ENCODE peak calls at places on chromosomes 6 and 20, in four cellular contexts. One of them, this sample, is unnamed. For H3K9me2, the result is how much of the 10 kb centered on the place peaks cover.

GRCh38 chr6:39003072-39003471 is 45.5 kb upstream of the GLP1R start:
- DNase-seq in GM23248: no peak
- DNase-seq in GM23338: peak
- DNase-seq in OCI-LY7: no peak
- DNase-seq in this sample: peak

GRCh38 chr20:58721951-58722371 is 29.4 kb downstream of the NPEPL1 start:
- DNase-seq in GM23248: no peak
- DNase-seq in GM23338: no peak
- DNase-seq in OCI-LY7: no peak
- DNase-seq in this sample: no peak

GRCh38 chr6:43953794-43954310 is 173.4 kb downstream of the MRPL14 start:
- DNase-seq in GM23248: peak
- DNase-seq in GM23338: peak
- DNase-seq in OCI-LY7: no peak
- DNase-seq in this sample: no peak

GRCh38 chr6:80338201-80338836 is 231.8 kb downstream of the BCKDHB start:
- DNase-seq in GM23248: no peak
- DNase-seq in GM23338: peak
- DNase-seq in OCI-LY7: peak
- DNase-seq in this sample: peak

GRCh38 chr6:150544793-150545192 is 54.9 kb upstream of the PLEKHG1 start:
- DNase-seq in GM23248: no peak
- DNase-seq in GM23338: no peak
- DNase-seq in OCI-LY7: no peak
- DNase-seq in this sample: no peak

GRCh38 chr6:76026101-76026500 is 46.4 kb downstream of the IMPG1 start:
- DNase-seq in GM23248: no peak
- DNase-seq in GM23338: peak
- DNase-seq in OCI-LY7: no peak
- DNase-seq in this sample: no peak

GRCh38 chr6:54621285-54621684 is 225.3 kb upstream of the FAM83B start:
- DNase-seq in GM23248: peak
- DNase-seq in GM23338: peak
- DNase-seq in OCI-LY7: no peak
- DNase-seq in this sample: peak

GRCh38 chr6:74249658-74250057 is 553.7 kb downstream of the CD109 start:
- DNase-seq in GM23248: peak
- DNase-seq in GM23338: no peak
- DNase-seq in OCI-LY7: no peak
- DNase-seq in this sample: no peak

GRCh38 chr6:105179244-105180065 is at the start of gene POPDC3:
- DNase-seq in GM23248: peak
- DNase-seq in GM23338: peak
- DNase-seq in OCI-LY7: no peak
- DNase-seq in this sample: no peak

GRCh38 chr20:38373231-38373867 is 27.1 kb downstream of the LBP start:
- DNase-seq in GM23248: no peak
- DNase-seq in GM23338: no peak
- DNase-seq in OCI-LY7: no peak
- DNase-seq in this sample: no peak

GRCh38 chr20:48335421-48336090 is 492.2 kb downstream of the PREX1 start:
- DNase-seq in GM23248: no peak
- DNase-seq in GM23338: no peak
- DNase-seq in OCI-LY7: no peak
- DNase-seq in this sample: no peak

GRCh38 chr6:26520088-26520839 is 17.9 kb upstream of the HMGN4 start:
- DNase-seq in GM23248: peak
- DNase-seq in GM23338: no peak
- DNase-seq in OCI-LY7: no peak
- DNase-seq in this sample: no peak

GRCh38 chr6:151276112-151276745 is 36.5 kb downstream of the AKAP12 start:
- DNase-seq in GM23248: peak
- DNase-seq in GM23338: no peak
- DNase-seq in OCI-LY7: no peak
- DNase-seq in this sample: no peak

GRCh38 chr20:13008761-13009681 is at the start of gene SPTLC3:
- DNase-seq in GM23248: peak
- DNase-seq in GM23338: peak
- DNase-seq in OCI-LY7: peak
- DNase-seq in this sample: no peak

GRCh38 chr6:85747093-85747492 is 104.4 kb upstream of the SYNCRIP start:
- DNase-seq in GM23248: peak
- DNase-seq in GM23338: no peak
- DNase-seq in OCI-LY7: no peak
- DNase-seq in this sample: no peak

GRCh38 chr20:33568378-33569289 is 78.7 kb downstream of the CBFA2T2 start:
- DNase-seq in GM23248: peak
- DNase-seq in GM23338: peak
- DNase-seq in OCI-LY7: peak
- DNase-seq in this sample: peak

GRCh38 chr6:684831-685636 is 7.9 kb downstream of the EXOC2 start:
- DNase-seq in GM23248: peak
- DNase-seq in GM23338: no peak
- DNase-seq in OCI-LY7: no peak
- DNase-seq in this sample: peak

GRCh38 chr20:38569747-38570519 is 11.1 kb upstream of the ADIG start:
- DNase-seq in GM23248: no peak
- DNase-seq in GM23338: no peak
- DNase-seq in OCI-LY7: no peak
- DNase-seq in this sample: no peak

GRCh38 chr6:1893470-1894130 is 283.9 kb downstream of the FOXC1 start:
- DNase-seq in GM23248: no peak
- DNase-seq in GM23338: peak
- DNase-seq in OCI-LY7: no peak
- DNase-seq in this sample: no peak

GRCh38 chr6:42627674-42628073 is 63.8 kb downstream of the UBR2 start:
- DNase-seq in GM23248: peak
- DNase-seq in GM23338: no peak
- DNase-seq in OCI-LY7: no peak
- DNase-seq in this sample: no peak

DNA sequence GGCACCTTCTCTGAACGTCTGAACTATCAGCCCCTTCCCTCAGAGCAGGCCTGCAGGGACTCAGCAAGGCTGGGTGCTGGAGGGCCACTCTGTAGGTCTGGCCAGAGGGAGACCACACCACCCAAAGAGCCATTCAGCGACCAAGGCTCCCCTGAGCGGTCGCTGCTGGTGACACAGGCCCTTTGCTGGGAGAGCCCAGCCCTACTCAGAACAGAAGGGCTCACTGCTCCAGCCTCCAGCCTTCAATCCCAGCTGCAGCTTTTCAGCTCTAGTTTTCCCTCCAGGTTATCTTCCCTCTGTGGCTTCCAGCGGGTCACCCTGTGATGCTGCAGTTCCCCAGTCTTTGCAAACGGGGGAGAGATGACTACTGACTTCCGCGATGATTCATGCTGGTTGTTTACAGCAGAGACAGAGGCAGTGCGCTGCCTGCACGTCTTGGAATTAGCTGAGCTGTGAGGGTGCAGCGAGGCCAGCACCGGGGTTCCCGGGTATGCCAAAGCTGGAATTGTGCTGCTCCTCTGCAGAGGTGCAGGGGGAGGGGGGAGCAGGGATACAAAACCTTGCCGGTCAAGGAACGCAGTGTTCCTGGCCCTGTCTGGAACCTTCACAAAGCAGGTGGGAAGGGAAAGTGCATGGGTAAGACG is 161.4 kb downstream of the LY86 start:
- DNase-seq in GM23248: peak
- DNase-seq in GM23338: peak
- DNase-seq in OCI-LY7: no peak
- DNase-seq in this sample: no peak
- H3K4me3 ChIP-seq in GM23248: peak
- H3K4me3 ChIP-seq in GM23338: no peak
- H3K4me3 ChIP-seq in OCI-LY7: no peak
- H3K4me3 ChIP-seq in this sample: no peak

DNA sequence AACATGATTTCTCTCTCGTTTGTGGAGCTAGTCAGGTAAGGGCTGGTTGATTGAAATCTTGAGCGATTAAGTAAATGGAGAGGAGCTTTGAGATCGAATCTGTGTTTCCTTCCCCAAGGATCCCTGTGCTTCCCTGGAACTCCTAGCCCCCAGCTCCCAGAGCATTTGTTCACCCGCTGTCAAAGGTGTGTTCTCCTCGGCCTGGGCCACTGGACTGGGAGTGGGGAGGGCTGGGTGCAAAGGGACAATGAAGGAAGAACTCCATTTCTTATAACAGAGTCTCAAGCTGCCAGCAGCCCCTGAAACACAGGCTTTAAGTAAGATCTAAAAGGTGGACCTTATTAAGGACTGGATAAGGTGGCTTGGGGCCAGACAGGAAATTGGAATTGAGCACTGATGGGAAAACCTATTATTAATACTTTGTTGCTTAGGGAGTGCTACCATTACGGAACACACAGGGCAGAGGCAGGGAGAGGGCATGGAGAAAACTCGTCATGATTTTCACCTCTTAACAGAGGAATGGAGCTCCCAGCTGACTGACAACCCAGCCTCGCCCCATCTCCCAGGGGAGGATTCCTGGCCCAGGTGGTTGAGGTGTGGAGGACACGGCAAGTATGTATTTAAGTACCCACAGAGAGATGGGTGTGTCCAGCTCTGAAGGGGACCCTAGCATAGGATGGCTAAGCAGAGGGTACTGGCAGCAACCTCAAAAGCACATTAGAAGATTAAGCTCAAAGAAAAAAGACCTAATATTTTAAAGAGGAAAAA is 261.7 kb upstream of the MOCS1 start:
- DNase-seq in GM23248: no peak
- DNase-seq in GM23338: no peak
- DNase-seq in OCI-LY7: no peak
- DNase-seq in this sample: no peak
- H3K9me2 ChIP-seq in GM23248: under half
- H3K9me2 ChIP-seq in GM23338: under half
- H3K9me2 ChIP-seq in OCI-LY7: under half
- H3K9me2 ChIP-seq in this sample: under half

GRCh38 chr20:31684153-31685003 is 38.3 kb downstream of the BCL2L1 start:
- DNase-seq in GM23248: no peak
- DNase-seq in GM23338: no peak
- DNase-seq in OCI-LY7: peak
- DNase-seq in this sample: peak

GRCh38 chr20:31682927-31683326 is 39.7 kb downstream of the BCL2L1 start:
- DNase-seq in GM23248: no peak
- DNase-seq in GM23338: no peak
- DNase-seq in OCI-LY7: no peak
- DNase-seq in this sample: no peak

GRCh38 chr20:31689141-31689540 is 33.5 kb downstream of the BCL2L1 start:
- DNase-seq in GM23248: no peak
- DNase-seq in GM23338: no peak
- DNase-seq in OCI-LY7: no peak
- DNase-seq in this sample: no peak

GRCh38 chr20:31687777-31688176 is 34.9 kb downstream of the BCL2L1 start:
- DNase-seq in GM23248: no peak
- DNase-seq in GM23338: no peak
- DNase-seq in OCI-LY7: no peak
- DNase-seq in this sample: no peak

DNA sequence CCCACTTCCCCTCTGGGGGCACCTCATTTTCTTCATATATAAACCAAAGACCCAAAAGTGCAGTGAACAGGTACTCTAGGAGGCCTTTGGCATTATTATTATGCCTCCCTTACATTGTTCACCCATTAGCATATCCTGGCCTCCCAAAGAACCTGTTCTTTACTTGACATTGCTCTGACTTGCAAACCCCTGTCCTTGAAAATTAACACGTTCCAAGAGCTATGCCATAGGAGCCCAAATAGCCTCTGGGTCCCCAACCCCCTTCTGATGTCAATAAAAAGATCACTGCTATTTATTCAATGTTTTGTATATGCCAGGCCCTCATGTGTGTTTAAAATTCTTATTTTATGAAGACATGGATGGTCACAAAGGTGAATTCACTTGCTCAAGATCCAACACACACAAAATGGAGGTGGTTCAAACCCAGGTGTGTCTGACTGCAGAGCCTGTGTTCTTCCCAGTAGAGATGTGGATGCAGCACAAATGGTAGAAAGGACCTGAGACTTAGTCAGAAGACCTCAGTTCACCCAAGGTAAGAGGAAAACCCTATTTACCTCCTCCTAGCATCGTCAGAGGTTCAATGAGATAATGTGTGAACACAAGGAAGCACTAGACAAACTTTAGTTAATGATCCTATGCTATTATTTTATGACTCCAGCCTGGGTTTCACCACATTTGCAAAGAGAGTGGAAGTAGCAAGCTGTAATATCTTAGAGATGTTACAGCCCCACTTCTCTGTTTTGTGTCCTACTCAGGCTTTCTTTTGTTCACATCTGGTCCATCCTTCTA is 36.6 kb downstream of the BCL2L1 start:
- DNase-seq in GM23248: no peak
- DNase-seq in GM23338: no peak
- DNase-seq in OCI-LY7: no peak
- DNase-seq in this sample: peak
- H3K4me3 ChIP-seq in GM23248: no peak
- H3K4me3 ChIP-seq in GM23338: no peak
- H3K4me3 ChIP-seq in OCI-LY7: peak
- H3K4me3 ChIP-seq in this sample: peak

DNA sequence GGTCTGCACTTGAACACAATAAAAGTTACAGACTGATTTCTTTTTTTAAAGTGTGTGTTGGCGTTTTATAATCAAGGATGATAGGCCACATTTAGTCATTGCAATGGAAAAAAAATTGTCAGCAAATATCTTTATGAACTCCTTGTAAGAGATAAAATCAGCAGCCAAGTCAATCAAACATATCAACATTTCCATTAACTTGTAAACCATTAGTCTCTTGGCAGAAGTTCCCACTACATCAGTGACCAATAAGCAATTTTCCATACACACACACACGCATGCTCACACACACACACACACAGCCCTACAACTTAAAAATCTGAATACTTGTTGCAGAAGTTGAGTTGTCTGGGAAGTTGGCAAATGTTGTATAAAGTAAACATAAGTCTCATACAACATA is 315.9 kb upstream of the KCNQ5 start:
- DNase-seq in GM23248: no peak
- DNase-seq in GM23338: no peak
- DNase-seq in OCI-LY7: no peak
- DNase-seq in this sample: no peak
- H3K9me2 ChIP-seq in GM23248: under half
- H3K9me2 ChIP-seq in GM23338: under half
- H3K9me2 ChIP-seq in OCI-LY7: under half
- H3K9me2 ChIP-seq in this sample: under half

GRCh38 chr6:34390531-34391013 is 1.9 kb downstream of the NUDT3 start:
- DNase-seq in GM23248: peak
- DNase-seq in GM23338: no peak
- DNase-seq in OCI-LY7: no peak
- DNase-seq in this sample: no peak
- H3K4me3 ChIP-seq in GM23248: peak
- H3K4me3 ChIP-seq in GM23338: peak
- H3K4me3 ChIP-seq in OCI-LY7: peak
- H3K4me3 ChIP-seq in this sample: peak

DNA sequence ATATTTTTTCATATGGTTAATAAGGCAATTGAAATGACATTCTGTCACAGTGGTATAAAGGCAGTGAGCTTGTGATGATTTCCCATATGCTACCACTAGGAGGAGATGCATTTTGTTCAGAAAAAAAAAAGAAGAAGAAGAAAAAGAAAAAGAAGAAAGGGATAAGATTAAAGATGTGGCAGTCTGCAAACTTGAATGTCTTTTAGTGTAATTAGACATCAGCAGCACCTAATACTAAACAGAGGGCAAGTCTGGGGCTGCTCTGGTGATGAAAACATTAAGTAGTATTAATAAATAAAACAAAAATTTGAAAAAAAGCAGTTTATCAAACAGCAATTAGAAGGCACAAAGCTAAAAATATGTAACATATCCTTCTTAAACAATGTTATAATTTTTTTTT is 95.4 kb upstream of the DEFB112 start:
- DNase-seq in GM23248: peak
- DNase-seq in GM23338: peak
- DNase-seq in OCI-LY7: peak
- DNase-seq in this sample: peak
- H3K9me2 ChIP-seq in GM23248: under half
- H3K9me2 ChIP-seq in GM23338: under half
- H3K9me2 ChIP-seq in OCI-LY7: under half
- H3K9me2 ChIP-seq in this sample: under half

This sample was measured in Karpas-422.